ENCODE peak calls at places on chromosomes 16 and 17, in six cellular contexts. X, P, L, C, Q and T are unnamed samples.
A peak's percentile ranks its signal among the peaks of the same experiment; 100 is the strongest.

GRCh38 chr17:64331946-64332493 is 58.6 kb downstream of the PECAM1 start:
- DNase-seq in X (no peak), C (peak; percentile 52), Q (no peak), P (peak; percentile 24), L (no peak), T (peak; percentile 34)

GRCh38 chr17:64778367-64779290 is 116.5 kb upstream of the SMURF2 start:
- DNase-seq in X (no peak), Q (no peak), P (no peak), C (no peak), L (no peak), T (no peak)

GRCh38 chr16:75591001-75591852 is 25.0 kb downstream of the GABARAPL2 start:
- DNase-seq in C (peak; percentile 45), L (no peak), X (no peak), Q (no peak), P (no peak), T (no peak)

GRCh38 chr16:4386951-4387565 is 15.4 kb downstream of the VASN start:
- DNase-seq in Q (no peak), L (no peak), X (no peak), P (no peak), C (no peak), T (no peak)

GRCh38 chr17:68800731-68801130 is 154.5 kb downstream of the ABCA8 start:
- DNase-seq in Q (no peak), L (no peak), P (no peak), C (no peak), X (no peak), T (no peak)

GRCh38 chr16:54446639-54447038 is 160.1 kb upstream of the IRX3 start:
- DNase-seq in Q (no peak), L (no peak), X (peak; percentile 83), P (peak; percentile 74), C (peak; percentile 56), T (peak; percentile 49)

GRCh38 chr16:86858501-86858900 is 280.2 kb downstream of the FOXL1 start:
- DNase-seq in L (no peak), C (no peak), X (no peak), P (no peak), Q (no peak), T (no peak)

GRCh38 chr17:33389506-33390141 is 96.5 kb upstream of the ASIC2 start:
- DNase-seq in P (no peak), L (no peak), X (no peak), Q (no peak), C (no peak), T (peak; percentile 1)

GRCh38 chr17:46194393-46195216 is 1.4 kb upstream of the KANSL1 start:
- DNase-seq in X (peak; percentile 60), C (no peak), P (peak; percentile 73), L (peak; percentile 27), Q (peak; percentile 33), T (peak; percentile 61)